ENCODE peak calls at places on chromosome X, in six cellular contexts. R is HepG2, P is SK-N-SH, X is HCT116, Q is K562, G is H1. Y is an unnamed sample.

GRCh38 chrX:131067846-131068745 is 9.9 kb downstream of the ARHGAP36 start:
- DNase-seq in X (no peak), Q (no peak), R (no peak), P (peak), G (no peak), Y (no peak)

GRCh38 chrX:53357799-53358530 is 64.5 kb downstream of the SMC1A start:
- DNase-seq in Q (peak), P (peak), X (no peak), G (no peak), R (no peak), Y (no peak)

GRCh38 chrX:66731398-66731797 is 92.5 kb upstream of the EDA2R start:
- DNase-seq in P (peak), R (peak), G (no peak), Q (peak), X (no peak), Y (no peak)

GRCh38 chrX:32408389-32408788 is 803.0 kb downstream of the DMD start:
- DNase-seq in Q (peak), X (no peak), R (no peak), G (no peak), P (peak), Y (no peak)

GRCh38 chrX:68175569-68175968 is 257.7 kb downstream of the OPHN1 start:
- DNase-seq in R (no peak), G (no peak), Q (no peak), P (no peak), X (no peak), Y (no peak)

GRCh38 chrX:11209798-11210197 is 83.4 kb upstream of the AMELX start:
- DNase-seq in P (no peak), X (no peak), G (no peak), R (no peak), Q (peak), Y (no peak)

GRCh38 chrX:45712067-45712466 is 511.4 kb upstream of the DIPK2B start:
- DNase-seq in P (no peak), R (no peak), Q (no peak), X (no peak), G (no peak), Y (no peak)

GRCh38 chrX:116605576-116605975 is 142.8 kb upstream of the CT83 start:
- DNase-seq in Q (no peak), P (no peak), R (no peak), X (no peak), G (no peak), Y (no peak)

GRCh38 chrX:53686151-53686885 is at the start of gene HUWE1:
- DNase-seq in G (peak), R (peak), Q (peak), X (no peak), P (peak), Y (peak)

GRCh38 chrX:136810493-136810892 is 29.8 kb upstream of the ARHGEF6 start:
- DNase-seq in G (no peak), X (no peak), P (no peak), Q (no peak), R (no peak), Y (no peak)
- TF ChIP-seq JUND in G (no peak), X (no peak), P (no peak), Q (no peak), R (no peak), Y (no peak)

GRCh38 chrX:150436200-150436599 is 73.1 kb downstream of the MAMLD1 start:
- DNase-seq in P (no peak), X (no peak), R (no peak), Q (no peak), G (no peak), Y (no peak)

GRCh38 chrX:150438165-150438564 is 75.0 kb downstream of the MAMLD1 start:
- DNase-seq in G (no peak), R (no peak), Q (no peak), P (no peak), X (no peak), Y (no peak)
- TF ChIP-seq JUND in G (no peak), R (no peak), Q (no peak), P (no peak), X (no peak), Y (no peak)

DNA sequence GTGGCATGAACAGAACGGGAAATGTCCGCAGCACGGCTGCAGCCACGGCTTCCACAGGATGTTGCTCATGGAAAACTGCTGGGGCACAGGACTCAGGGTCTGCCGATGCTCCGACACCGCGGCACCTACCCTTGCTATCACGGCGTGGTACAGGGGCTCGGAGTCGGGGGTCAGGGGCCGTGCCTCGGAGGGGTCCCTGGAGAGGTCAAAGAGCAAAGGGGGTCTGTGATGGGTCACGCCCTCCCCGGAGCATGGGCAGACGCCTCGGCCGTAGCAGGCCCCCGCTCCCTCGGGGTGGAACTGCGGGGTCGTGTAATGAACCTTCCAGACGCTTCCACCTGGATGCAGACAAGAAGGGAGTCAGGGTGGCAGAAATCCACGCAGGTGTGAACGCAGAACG is 21.8 kb downstream of the ARSD start:
- DNase-seq in Q (no peak), X (no peak), R (no peak), G (no peak), P (no peak), Y (no peak)
- TF ChIP-seq JUND in Q (no peak), X (no peak), R (no peak), G (no peak), P (no peak), Y (no peak)

DNA sequence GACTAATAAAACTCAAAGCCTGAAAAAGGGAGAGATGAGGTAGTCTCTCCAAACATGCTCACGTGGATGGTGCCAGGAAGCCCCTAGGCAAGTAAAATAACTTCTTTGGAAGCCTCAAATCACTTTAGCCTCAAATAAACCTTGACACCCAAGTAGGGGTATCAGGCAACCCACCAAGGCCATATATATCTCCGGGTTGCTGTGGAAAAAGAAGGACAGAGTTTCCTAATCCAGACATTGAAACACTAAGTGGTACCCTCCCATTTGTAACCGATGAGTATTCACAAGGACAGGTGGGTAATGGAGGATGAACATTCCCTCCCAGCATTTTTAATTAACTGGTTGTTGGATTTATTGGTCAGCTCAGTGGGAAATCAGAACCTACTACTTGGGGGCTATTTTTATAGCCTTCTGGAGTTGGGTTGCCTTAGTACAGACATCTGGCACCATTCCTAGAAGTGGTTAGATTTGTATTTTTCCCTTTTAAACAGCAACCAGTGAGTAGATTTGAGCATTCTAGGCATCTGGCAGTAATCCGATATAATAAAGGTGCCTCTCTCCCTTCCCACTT is 87.7 kb downstream of the GPC3 start:
- DNase-seq in R (no peak), P (no peak), X (no peak), G (no peak), Q (no peak), Y (no peak)
- TF ChIP-seq JUND in R (no peak), P (no peak), X (no peak), G (no peak), Q (no peak), Y (no peak)

GRCh38 chrX:155841232-155841631 is 39.9 kb upstream of the VAMP7 start:
- DNase-seq in Q (peak), P (no peak), R (no peak), X (no peak), G (no peak), Y (no peak)
- TF ChIP-seq JUND in Q (peak), P (no peak), R (no peak), X (no peak), G (no peak), Y (no peak)

Y was measured in T47D.